ENCODE peak calls at places on chromosomes 7 and 10, in eight cellular contexts. X, M, Q, Z, P, Y, A and B are unnamed samples.
A peak's percentile ranks its signal among the peaks of the same experiment; 100 is the strongest.

GRCh38 chr10:26821699-26822542 is 38.8 kb downstream of the ABI1 start:
- DNase-seq in X (no peak), M (no peak), Q (no peak), Z (no peak), P (no peak), Y (no peak), A (no peak), B (no peak)

GRCh38 chr10:114017873-114018272 is 25.8 kb upstream of the ADRB1 start:
- DNase-seq in X (no peak), M (no peak), Q (no peak), Z (no peak), P (no peak), Y (no peak), A (no peak), B (no peak)

GRCh38 chr10:71204746-71205145 is 7.6 kb upstream of the UNC5B start:
- DNase-seq in X (no peak), M (no peak), Q (no peak), Z (no peak), P (no peak), Y (no peak), A (no peak), B (no peak)

GRCh38 chr10:24824536-24824935 is 100.8 kb upstream of the ARHGAP21 start:
- DNase-seq in X (no peak), M (no peak), Q (no peak), Z (peak; percentile 40), P (no peak), Y (no peak), A (no peak), B (no peak)

GRCh38 chr7:78543976-78544375 is 745.4 kb downstream of the PHTF2 start:
- DNase-seq in X (no peak), M (no peak), Q (no peak), Z (no peak), P (no peak), Y (no peak), A (no peak), B (no peak)

GRCh38 chr7:104936546-104936945 is 77.5 kb upstream of the KMT2E start:
- DNase-seq in X (no peak), M (no peak), Q (no peak), Z (no peak), P (no peak), Y (peak; percentile 18), A (no peak), B (no peak)

GRCh38 chr7:158430308-158431034 is 157.2 kb downstream of the PTPRN2 start:
- DNase-seq in X (no peak), M (no peak), Q (no peak), Z (no peak), P (no peak), Y (no peak), A (no peak), B (no peak)

GRCh38 chr7:2019693-2020511 is 212.8 kb downstream of the MAD1L1 start:
- DNase-seq in X (peak; percentile 68), M (peak; percentile 77), Q (peak; percentile 47), Z (peak; percentile 90), P (peak; percentile 77), Y (peak; percentile 47), A (peak; percentile 71), B (peak; percentile 25)

GRCh38 chr10:63596924-63597323 is 75.7 kb downstream of the REEP3 start:
- DNase-seq in X (no peak), M (no peak), Q (no peak), Z (no peak), P (no peak), Y (no peak), A (peak; percentile 8), B (no peak)

GRCh38 chr7:79531905-79532304 is 78.4 kb upstream of the MAGI2 start:
- DNase-seq in X (peak; percentile 34), M (no peak), Q (no peak), Z (no peak), P (no peak), Y (no peak), A (no peak), B (no peak)

GRCh38 chr10:92087750-92088395 is 164.3 kb downstream of the BTAF1 start:
- DNase-seq in X (peak; percentile 72), M (peak; percentile 55), Q (no peak), Z (peak; percentile 92), P (peak; percentile 30), Y (peak; percentile 76), A (peak; percentile 80), B (peak; percentile 85)

GRCh38 chr7:117809958-117810357 is 63.3 kb downstream of the CTTNBP2 start:
- DNase-seq in X (no peak), M (no peak), Q (no peak), Z (no peak), P (no peak), Y (no peak), A (no peak), B (no peak)

GRCh38 chr10:114825513-114826253 is 4.1 kb downstream of the FHIP2A start:
- DNase-seq in X (no peak), M (no peak), Q (no peak), Z (peak; percentile 84), P (no peak), Y (no peak), A (no peak), B (peak; percentile 51)

GRCh38 chr7:39535720-39536119 is 30.5 kb upstream of the YAE1 start:
- DNase-seq in X (no peak), M (no peak), Q (no peak), Z (no peak), P (no peak), Y (no peak), A (no peak), B (peak; percentile 70)

GRCh38 chr10:29647483-29647882 is 12.7 kb upstream of the SVIL start:
- DNase-seq in X (no peak), M (no peak), Q (no peak), Z (no peak), P (no peak), Y (no peak), A (no peak), B (no peak)

GRCh38 chr7:150787321-150788281 is 12.6 kb downstream of the TMEM176B start:
- DNase-seq in X (peak; percentile 43), M (no peak), Q (no peak), Z (peak; percentile 20), P (no peak), Y (peak; percentile 57), A (peak; percentile 90), B (no peak)

GRCh38 chr7:12839508-12840153 is 152.2 kb downstream of the ARL4A start:
- DNase-seq in X (no peak), M (no peak), Q (no peak), Z (peak; percentile 35), P (no peak), Y (no peak), A (no peak), B (peak; percentile 37)

GRCh38 chr10:87626422-87626892 is 33.2 kb upstream of the PAPSS2 start:
- DNase-seq in X (no peak), M (no peak), Q (no peak), Z (no peak), P (no peak), Y (no peak), A (no peak), B (no peak)

GRCh38 chr10:104333037-104333727 is 5.1 kb downstream of the ITPRIP start:
- DNase-seq in X (no peak), M (peak; percentile 95), Q (no peak), Z (peak; percentile 60), P (no peak), Y (peak; percentile 17), A (no peak), B (no peak)

GRCh38 chr7:14604606-14605005 is 297.9 kb downstream of the DGKB start:
- DNase-seq in X (no peak), M (no peak), Q (no peak), Z (no peak), P (no peak), Y (no peak), A (no peak), B (peak; percentile 23)

GRCh38 chr7:29557954-29558353 is 5.7 kb upstream of the PRR15 start:
- DNase-seq in X (peak; percentile 30), M (no peak), Q (no peak), Z (peak; percentile 11), P (no peak), Y (no peak), A (peak; percentile 27), B (peak; percentile 41)

GRCh38 chr10:88297103-88297502 is 286.0 kb downstream of the RNLS start:
- DNase-seq in X (no peak), M (no peak), Q (no peak), Z (no peak), P (no peak), Y (no peak), A (no peak), B (no peak)

DNA sequence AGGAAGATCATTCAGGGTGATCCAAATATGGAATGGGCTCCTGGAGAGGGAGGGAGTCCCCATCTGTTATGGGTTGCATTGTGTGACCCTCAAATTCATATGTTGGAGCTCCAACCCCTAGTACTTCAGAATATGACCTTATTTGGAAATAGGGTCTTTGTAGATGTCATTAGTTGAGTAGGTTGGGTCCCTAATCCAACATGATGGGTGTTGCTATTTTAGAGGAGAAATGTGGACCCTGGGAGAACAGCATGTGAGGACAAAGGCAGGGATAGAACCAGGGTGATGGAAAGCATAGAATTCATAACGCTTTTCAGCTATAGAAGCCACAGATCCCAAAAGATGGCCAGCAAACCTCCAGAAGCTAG is 91.5 kb upstream of the SMNDC1 start:
- DNase-seq in X (no peak), M (no peak), Q (no peak), Z (no peak), P (no peak), Y (no peak), A (no peak), B (no peak)
- TF ChIP-seq CTCF in X (no peak), M (no peak), Q (no peak), Z (no peak), P (no peak), Y (no peak), A (no peak), B (no peak)

GRCh38 chr10:74823791-74824183 is 2.6 kb upstream of the KAT6B start:
- DNase-seq in X (no peak), M (no peak), Q (no peak), Z (no peak), P (no peak), Y (no peak), A (no peak), B (no peak)
- H3K4me3 ChIP-seq in X (no peak overlapping the region), M (peak overlapping the region; percentile 95), Q (no peak overlapping the region), Z (no peak overlapping the region), P (no peak overlapping the region), Y (no peak overlapping the region), A (no peak overlapping the region), B (no peak overlapping the region)

DNA sequence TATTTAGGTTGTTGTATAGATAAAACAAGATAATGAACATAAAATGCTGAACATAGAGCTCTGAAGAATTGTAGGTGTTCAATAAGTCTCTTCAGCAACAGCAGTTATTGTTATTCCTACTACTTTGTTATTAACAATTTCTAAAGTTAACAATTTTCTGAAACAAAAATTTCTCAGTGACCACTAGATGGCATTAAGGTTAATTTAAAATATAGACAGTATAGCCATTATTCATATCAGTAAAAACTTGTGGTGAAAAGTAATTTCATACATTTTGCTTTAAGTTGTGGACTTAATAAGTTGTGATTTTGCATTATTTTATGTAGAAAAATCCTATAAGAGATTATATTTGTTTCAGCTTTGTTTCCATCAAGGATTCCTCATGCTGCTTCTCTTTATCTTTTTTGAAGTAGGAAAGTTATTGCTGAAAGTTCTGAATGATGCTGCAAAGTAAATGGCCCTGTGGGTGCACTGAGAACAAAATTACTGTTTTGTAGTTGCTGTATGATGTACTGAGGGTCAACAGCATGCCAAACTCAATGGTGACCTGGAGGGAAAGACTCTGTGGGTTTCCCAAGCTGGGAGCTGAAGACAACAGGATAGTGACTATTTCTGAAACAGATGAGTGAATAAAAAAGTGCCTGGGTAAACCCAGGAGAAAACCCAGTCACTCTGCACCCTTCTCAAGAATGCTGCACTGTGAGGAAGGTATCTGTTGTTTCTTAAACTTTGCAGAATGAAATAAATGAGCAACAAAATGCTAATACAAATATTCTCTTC is 253.6 kb downstream of the KIF20B start:
- DNase-seq in X (no peak), M (no peak), Q (no peak), Z (peak; percentile 19), P (no peak), Y (no peak), A (no peak), B (no peak)
- TF ChIP-seq CTCF in X (peak; percentile 9), M (no peak), Q (peak; percentile 77), Z (peak; percentile 41), P (peak; percentile 40), Y (no peak), A (no peak), B (no peak)

GRCh38 chr10:28375399-28376354 is 72.8 kb upstream of the MPP7 start:
- DNase-seq in X (no peak), M (no peak), Q (no peak), Z (peak; percentile 58), P (no peak), Y (peak; percentile 59), A (no peak), B (peak; percentile 95)
- H3K4me3 ChIP-seq in X (no peak overlapping the region), M (no peak overlapping the region), Q (no peak overlapping the region), Z (no peak overlapping the region), P (no peak overlapping the region), Y (no peak overlapping the region), A (no peak overlapping the region), B (no peak overlapping the region)